ENCODE peak calls at places on chromosomes 11 and 22, in nine cellular contexts. One of them, this sample, is unnamed.
A peak's percentile ranks its signal among the peaks of the same experiment; 100 is the strongest.

GRCh38 chr11:1119282-1120146 is 38.2 kb upstream of the MUC5AC start:
- DNase-seq in GM23338: no peak
- DNase-seq in retinal pigment epithelial cell: no peak
- DNase-seq in iPS-NIHi11: no peak
- DNase-seq in HCT116: no peak
- DNase-seq in left ventricle myocardium inferior: no peak
- DNase-seq in DMS153: no peak
- DNase-seq in hippocampal formation: no peak
- DNase-seq in ELR: no peak
- DNase-seq in this sample: no peak

GRCh38 chr11:1230456-1231395 is 7.9 kb downstream of the MUC5B start:
- DNase-seq in hippocampal formation: no peak
- DNase-seq in ELR: no peak
- DNase-seq in retinal pigment epithelial cell: no peak
- DNase-seq in iPS-NIHi11: peak; percentile 61
- DNase-seq in HCT116: no peak
- DNase-seq in left ventricle myocardium inferior: no peak
- DNase-seq in GM23338: no peak
- DNase-seq in DMS153: no peak
- DNase-seq in this sample: no peak

GRCh38 chr11:17831883-17832282 is 97.3 kb downstream of the KCNC1 start:
- DNase-seq in HCT116: no peak
- DNase-seq in retinal pigment epithelial cell: no peak
- DNase-seq in iPS-NIHi11: no peak
- DNase-seq in ELR: no peak
- DNase-seq in DMS153: no peak
- DNase-seq in hippocampal formation: no peak
- DNase-seq in left ventricle myocardium inferior: no peak
- DNase-seq in GM23338: no peak
- DNase-seq in this sample: no peak

GRCh38 chr11:61472282-61472681 is 36.3 kb upstream of the LRRC10B start:
- DNase-seq in ELR: no peak
- DNase-seq in retinal pigment epithelial cell: no peak
- DNase-seq in left ventricle myocardium inferior: peak; percentile 77
- DNase-seq in DMS153: no peak
- DNase-seq in hippocampal formation: no peak
- DNase-seq in GM23338: no peak
- DNase-seq in iPS-NIHi11: no peak
- DNase-seq in HCT116: no peak
- DNase-seq in this sample: no peak

GRCh38 chr11:117916956-117917355 is 12.2 kb downstream of the TMPRSS13 start:
- DNase-seq in ELR: no peak
- DNase-seq in HCT116: no peak
- DNase-seq in iPS-NIHi11: no peak
- DNase-seq in GM23338: no peak
- DNase-seq in left ventricle myocardium inferior: no peak
- DNase-seq in hippocampal formation: no peak
- DNase-seq in retinal pigment epithelial cell: no peak
- DNase-seq in DMS153: no peak
- DNase-seq in this sample: no peak

GRCh38 chr11:112132737-112133136 is 31.2 kb downstream of the IL18 start:
- DNase-seq in HCT116: no peak
- DNase-seq in left ventricle myocardium inferior: no peak
- DNase-seq in hippocampal formation: no peak
- DNase-seq in GM23338: peak; percentile 29
- DNase-seq in retinal pigment epithelial cell: no peak
- DNase-seq in iPS-NIHi11: no peak
- DNase-seq in DMS153: no peak
- DNase-seq in ELR: no peak
- DNase-seq in this sample: no peak

GRCh38 chr22:12601870-12602779 is 2925.9 kb upstream of the OR11H1 start:
- DNase-seq in GM23338: no peak
- DNase-seq in DMS153: no peak
- DNase-seq in left ventricle myocardium inferior: peak; percentile 19
- DNase-seq in retinal pigment epithelial cell: no peak
- DNase-seq in iPS-NIHi11: peak; percentile 17
- DNase-seq in ELR: no peak
- DNase-seq in hippocampal formation: no peak
- DNase-seq in HCT116: no peak
- DNase-seq in this sample: no peak

GRCh38 chr11:36594316-36594989 is at the start of gene IFTAP:
- DNase-seq in ELR: peak; percentile 91
- DNase-seq in GM23338: peak; percentile 98
- DNase-seq in iPS-NIHi11: peak; percentile 88
- DNase-seq in DMS153: peak; percentile 92
- DNase-seq in left ventricle myocardium inferior: no peak
- DNase-seq in retinal pigment epithelial cell: peak; percentile 79
- DNase-seq in HCT116: peak; percentile 88
- DNase-seq in hippocampal formation: peak; percentile 68
- DNase-seq in this sample: peak; percentile 92

This sample was measured in NCI-H1105 treated with DMSO at 0.1 percent for 48 hours.